ENCODE peak calls at places on chromosomes 3 and 15, in six cellular contexts. X is NAMALWA, V is heart left ventricle, D is cardiac fibroblast, I is NCI-H1694 treated with DMSO at 0.1 percent for 48 hours, U is ELR. P is an unnamed sample.

GRCh38 chr3:58386966-58387365 is 46.7 kb downstream of the PDHB start:
- DNase-seq in I (no peak), U (peak), V (peak), D (peak), X (no peak), P (peak)

GRCh38 chr15:89633585-89633984 is 21.7 kb downstream of the KIF7 start:
- DNase-seq in V (no peak), U (no peak), D (no peak), I (no peak), X (no peak), P (no peak)

GRCh38 chr3:49171119-49171774 is at the start of gene KLHDC8B:
- DNase-seq in V (peak), U (peak), D (peak), I (peak), X (peak), P (peak)

GRCh38 chr15:95284933-95285401 is 1045.5 kb upstream of the NR2F2 start:
- DNase-seq in V (no peak), U (no peak), I (no peak), X (no peak), D (peak), P (no peak)

GRCh38 chr3:29186131-29186599 is 94.7 kb upstream of the RBMS3 start:
- DNase-seq in V (no peak), D (peak), X (no peak), U (peak), I (no peak), P (peak)

GRCh38 chr15:76426941-76427340 is 90.4 kb downstream of the ISL2 start:
- DNase-seq in U (no peak), D (no peak), X (no peak), V (no peak), I (no peak), P (no peak)

GRCh38 chr3:123799544-123800351 is 84.4 kb downstream of the MYLK start:
- DNase-seq in I (no peak), V (no peak), D (no peak), U (peak), X (no peak), P (peak)

GRCh38 chr3:50605901-50606326 is 5.7 kb downstream of the CISH start:
- DNase-seq in U (no peak), V (peak), I (no peak), D (no peak), X (no peak), P (no peak)

GRCh38 chr3:156812521-156813335 is 13.4 kb upstream of the LEKR1 start:
- DNase-seq in V (no peak), U (peak), X (no peak), I (no peak), D (no peak), P (peak)

GRCh38 chr15:86629957-86630356 is 550.3 kb downstream of the AGBL1 start:
- DNase-seq in I (no peak), U (no peak), D (no peak), X (no peak), V (no peak), P (no peak)

GRCh38 chr3:83934208-83935150 is 1024.3 kb upstream of the CADM2 start:
- DNase-seq in I (no peak), V (no peak), U (no peak), X (no peak), D (no peak), P (no peak)

GRCh38 chr3:38834717-38835116 is 18.7 kb upstream of the SCN10A start:
- DNase-seq in V (no peak), D (no peak), X (no peak), I (no peak), U (no peak), P (no peak)

GRCh38 chr15:52217186-52217585 is 26.0 kb upstream of the GNB5 start:
- DNase-seq in D (no peak), U (no peak), V (no peak), X (peak), I (no peak), P (peak)

GRCh38 chr3:135229018-135229495 is 434.0 kb downstream of the EPHB1 start:
- DNase-seq in X (no peak), V (peak), U (no peak), D (no peak), I (peak), P (no peak)

GRCh38 chr3:136621628-136622027 is 130.6 kb downstream of the STAG1 start:
- DNase-seq in I (no peak), V (no peak), U (peak), X (no peak), D (peak), P (no peak)

GRCh38 chr15:27768731-27769510 is 330.2 kb downstream of the OCA2 start:
- DNase-seq in D (no peak), U (no peak), I (no peak), X (no peak), V (no peak), P (no peak)

GRCh38 chr15:57560976-57561711 is 30.6 kb upstream of the MYZAP start:
- DNase-seq in X (peak), U (peak), D (peak), V (peak), I (peak), P (peak)

GRCh38 chr3:172648736-172649135 is 62.1 kb downstream of the NCEH1 start:
- DNase-seq in X (no peak), D (peak), U (no peak), I (no peak), V (no peak), P (no peak)

GRCh38 chr3:169104541-169104940 is 559.0 kb downstream of the MECOM start:
- DNase-seq in D (peak), X (no peak), U (peak), I (no peak), V (no peak), P (peak)

GRCh38 chr3:123660900-123661299 is 76.0 kb upstream of the HACD2 start:
- DNase-seq in X (no peak), U (no peak), I (peak), D (peak), V (peak), P (peak)

GRCh38 chr3:149542375-149543312 is 68.1 kb downstream of the TM4SF4 start:
- DNase-seq in D (no peak), U (peak), I (no peak), X (no peak), V (no peak), P (peak)

GRCh38 chr3:22117751-22118346 is 366.8 kb upstream of the ZNF385D start:
- DNase-seq in D (peak), V (no peak), U (peak), X (peak), I (peak), P (no peak)

P was measured in Daoy.